ENCODE peak calls at places on chromosomes 2 and 18, in nine cellular contexts. N is GM12878, A is tibial nerve, O is Peyer's patch, H is upper lobe of left lung, R is esophagus squamous epithelium, D is heart left ventricle, B is A549, C is stomach. I is an unnamed sample.

GRCh38 chr2:41579811-41580210 is 468.0 kb upstream of the PKDCC start:
- DNase-seq in N (no peak), A (no peak), O (no peak), H (no peak), R (no peak), D (no peak), B (no peak), C (no peak), I (no peak)

GRCh38 chr2:133641497-133641896 is 73.2 kb upstream of the NCKAP5 start:
- DNase-seq in N (no peak), A (no peak), O (no peak), H (no peak), R (no peak), D (peak; percentile 10), B (no peak), C (peak; percentile 47), I (peak; percentile 78)

GRCh38 chr2:19874726-19875125 is 27.1 kb downstream of the TTC32 start:
- DNase-seq in N (no peak), A (no peak), O (peak; percentile 5), H (no peak), R (no peak), D (no peak), B (no peak), C (no peak), I (peak; percentile 35)

GRCh38 chr18:56255381-56255780 is 383.0 kb downstream of the TXNL1 start:
- DNase-seq in N (no peak), A (no peak), O (no peak), H (no peak), R (no peak), D (no peak), B (no peak), C (no peak), I (no peak)

GRCh38 chr2:72678036-72678435 is 147.8 kb downstream of the EXOC6B start:
- DNase-seq in N (no peak), A (no peak), O (no peak), H (no peak), R (no peak), D (no peak), B (no peak), C (no peak), I (no peak)

GRCh38 chr2:74831693-74832530 is 2.0 kb upstream of the HK2 start:
- DNase-seq in N (no peak), A (no peak), O (peak; percentile 46), H (no peak), R (no peak), D (no peak), B (peak; percentile 26), C (no peak), I (no peak)

GRCh38 chr2:23287250-23287704 is 97.7 kb upstream of the KLHL29 start:
- DNase-seq in N (no peak), A (no peak), O (no peak), H (no peak), R (no peak), D (no peak), B (no peak), C (no peak), I (no peak)

GRCh38 chr2:37271376-37272067 is 40.1 kb downstream of the NDUFAF7 start:
- DNase-seq in N (no peak), A (no peak), O (no peak), H (no peak), R (no peak), D (no peak), B (no peak), C (no peak), I (no peak)

GRCh38 chr2:69677914-69678313 is 34.4 kb upstream of the AAK1 start:
- DNase-seq in N (no peak), A (no peak), O (no peak), H (no peak), R (no peak), D (no peak), B (no peak), C (no peak), I (no peak)

GRCh38 chr2:26241928-26242436 is 2.5 kb downstream of the HADHA start:
- DNase-seq in N (no peak), A (no peak), O (no peak), H (no peak), R (no peak), D (no peak), B (no peak), C (no peak), I (no peak)

GRCh38 chr2:7356909-7357584 is 439.8 kb downstream of the RNF144A start:
- DNase-seq in N (no peak), A (no peak), O (no peak), H (peak; percentile 27), R (no peak), D (no peak), B (no peak), C (peak; percentile 87), I (no peak)

GRCh38 chr2:240505946-240506345 is 51.8 kb downstream of the ANKMY1 start:
- DNase-seq in N (no peak), A (no peak), O (no peak), H (no peak), R (no peak), D (no peak), B (no peak), C (no peak), I (no peak)

GRCh38 chr2:8487461-8487932 is 194.4 kb upstream of the ID2 start:
- DNase-seq in N (no peak), A (no peak), O (peak; percentile 47), H (no peak), R (no peak), D (no peak), B (no peak), C (no peak), I (peak; percentile 58)

GRCh38 chr2:105323117-105323516 is 6.4 kb downstream of the TGFBRAP1 start:
- DNase-seq in N (no peak), A (no peak), O (no peak), H (no peak), R (no peak), D (no peak), B (no peak), C (no peak), I (no peak)

GRCh38 chr2:33673937-33674336 is 74.8 kb upstream of the FAM98A start:
- DNase-seq in N (no peak), A (no peak), O (no peak), H (no peak), R (no peak), D (no peak), B (no peak), C (no peak), I (no peak)
- TF ChIP-seq CTCF in N (no peak), A (no peak), O (no peak), H (no peak), R (no peak), D (peak; percentile 62), B (peak; percentile 48), C (no peak), I (no peak)

GRCh38 chr18:2654828-2655152 is 736 bp upstream of the SMCHD1 start:
- DNase-seq in N (no peak), A (no peak), O (no peak), H (no peak), R (no peak), D (no peak), B (peak; percentile 29), C (no peak), I (no peak)

GRCh38 chr18:2657043-2657512 is 1.6 kb downstream of the SMCHD1 start:
- DNase-seq in N (no peak), A (no peak), O (no peak), H (no peak), R (no peak), D (no peak), B (no peak), C (no peak), I (no peak)

GRCh38 chr18:2655153-2655953 is at the start of gene SMCHD1:
- DNase-seq in N (no peak), A (peak; percentile 80), O (peak; percentile 97), H (peak; percentile 98), R (peak; percentile 54), D (peak; percentile 87), B (peak; percentile 27), C (peak; percentile 92), I (peak; percentile 91)

GRCh38 chr18:2656237-2657042 is 914 bp downstream of the SMCHD1 start:
- DNase-seq in N (no peak), A (no peak), O (peak; percentile 82), H (peak; percentile 89), R (peak; percentile 22), D (peak; percentile 67), B (no peak), C (peak; percentile 55), I (peak; percentile 81)

GRCh38 chr18:2655954-2656236 is 369 bp downstream of the SMCHD1 start:
- DNase-seq in N (no peak), A (no peak), O (no peak), H (no peak), R (peak; percentile 19), D (no peak), B (peak; percentile 11), C (no peak), I (no peak)
- TF ChIP-seq POLR2A in N (no peak), A (no peak), O (no peak), H (no peak), R (no peak), D (no peak), B (no peak), C (no peak), I (no peak)

GRCh38 chr18:36420826-36421225 is 123.3 kb downstream of the FHOD3 start:
- DNase-seq in N (no peak), A (no peak), O (no peak), H (no peak), R (no peak), D (no peak), B (no peak), C (no peak), I (no peak)

GRCh38 chr18:36424741-36425142 is 127.2 kb downstream of the FHOD3 start:
- DNase-seq in N (no peak), A (no peak), O (no peak), H (no peak), R (no peak), D (no peak), B (no peak), C (no peak), I (no peak)

GRCh38 chr18:36415606-36416005 is 118.1 kb downstream of the FHOD3 start:
- DNase-seq in N (no peak), A (no peak), O (no peak), H (no peak), R (no peak), D (no peak), B (no peak), C (no peak), I (no peak)

GRCh38 chr18:36419188-36419912 is 121.8 kb downstream of the FHOD3 start:
- DNase-seq in N (no peak), A (no peak), O (no peak), H (no peak), R (no peak), D (peak; percentile 38), B (no peak), C (no peak), I (no peak)

GRCh38 chr18:36419913-36420531 is 122.5 kb downstream of the FHOD3 start:
- DNase-seq in N (no peak), A (no peak), O (no peak), H (no peak), R (no peak), D (no peak), B (no peak), C (no peak), I (no peak)
- H3K4me1 ChIP-seq in N (no peaks in the 10 kb centered on the region), A (no peaks in the 10 kb centered on the region), O (no peaks in the 10 kb centered on the region), H (peaks cover 8% of the 10 kb centered on the region), R (no peaks in the 10 kb centered on the region), D (peaks cover 39% of the 10 kb centered on the region), B (no peaks in the 10 kb centered on the region), C (peaks cover 4% of the 10 kb centered on the region), I (peaks cover 8% of the 10 kb centered on the region)

DNA sequence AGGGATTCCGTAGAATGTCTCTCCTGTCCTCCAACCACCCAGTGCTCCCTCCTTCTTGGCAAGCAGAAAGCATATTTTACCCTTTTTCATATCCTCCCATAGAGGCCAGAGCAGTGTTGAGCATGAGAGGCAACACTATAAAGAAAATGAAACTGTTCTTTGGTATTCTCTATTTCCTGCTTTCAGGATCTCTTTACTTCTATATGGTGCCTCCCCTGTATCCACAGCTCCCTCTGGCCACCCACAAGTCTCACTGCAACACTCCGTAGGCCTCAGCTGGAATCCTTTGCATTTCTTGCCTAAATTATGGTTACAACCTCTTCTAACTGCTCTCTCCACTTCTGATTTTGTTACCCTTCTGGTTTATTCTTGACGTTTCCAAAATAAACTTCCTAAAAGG is 74.9 kb upstream of the C2orf15 start:
- DNase-seq in N (peak; percentile 64), A (no peak), O (peak; percentile 54), H (no peak), R (no peak), D (no peak), B (peak; percentile 10), C (peak; percentile 39), I (no peak)
- TF ChIP-seq CTCF in N (peak; percentile 58), A (no peak), O (no peak), H (no peak), R (no peak), D (no peak), B (peak; percentile 14), C (peak; percentile 56), I (no peak)